ENCODE peak calls at places on chromosome 12, in ten cellular contexts. C, G, B, E, A, L, U, X, N and S are unnamed samples.

GRCh38 chr12:112842441-112842840 is 50.9 kb downstream of the RPH3A start:
- DNase-seq in C (no peak), G (no peak), B (no peak), E (no peak), A (no peak), L (no peak), U (no peak), X (no peak), N (no peak), S (no peak)

GRCh38 chr12:80233926-80234325 is 134.6 kb downstream of the OTOGL start:
- DNase-seq in C (no peak), G (no peak), B (no peak), E (no peak), A (no peak), L (no peak), U (no peak), X (no peak), N (no peak), S (no peak)

GRCh38 chr12:50282581-50283229 is 615 bp downstream of the LIMA1 start:
- DNase-seq in C (no peak), G (no peak), B (peak; percentile 45), E (no peak), A (peak; percentile 77), L (no peak), U (no peak), X (no peak), N (peak; percentile 78), S (peak; percentile 37)

GRCh38 chr12:114213055-114213561 is 192.8 kb downstream of the TBX5 start:
- DNase-seq in C (no peak), G (no peak), B (no peak), E (no peak), A (no peak), L (no peak), U (no peak), X (no peak), N (no peak), S (no peak)

GRCh38 chr12:71281425-71281824 is 123.6 kb upstream of the TSPAN8 start:
- DNase-seq in C (no peak), G (no peak), B (no peak), E (no peak), A (no peak), L (no peak), U (no peak), X (no peak), N (no peak), S (no peak)

GRCh38 chr12:46452061-46452615 is 79.6 kb upstream of the SLC38A2 start:
- DNase-seq in C (no peak), G (no peak), B (no peak), E (no peak), A (peak; percentile 62), L (no peak), U (no peak), X (no peak), N (no peak), S (peak; percentile 81)

GRCh38 chr12:57341275-57341990 is 89.4 kb downstream of the R3HDM2 start:
- DNase-seq in C (no peak), G (no peak), B (no peak), E (no peak), A (peak; percentile 48), L (no peak), U (no peak), X (peak; percentile 30), N (no peak), S (peak; percentile 17)

GRCh38 chr12:30457621-30458289 is 237.9 kb downstream of the IPO8 start:
- DNase-seq in C (peak; percentile 10), G (no peak), B (no peak), E (no peak), A (peak; percentile 64), L (no peak), U (peak; percentile 14), X (peak; percentile 39), N (peak; percentile 92), S (peak; percentile 89)

GRCh38 chr12:53757095-53757770 is 5.5 kb upstream of the CISTR start:
- DNase-seq in C (no peak), G (peak; percentile 63), B (peak; percentile 80), E (peak; percentile 76), A (peak; percentile 55), L (peak; percentile 96), U (peak; percentile 79), X (peak; percentile 78), N (peak; percentile 69), S (peak; percentile 45)

GRCh38 chr12:6360080-6360571 is 15.2 kb downstream of the SCNN1A start:
- DNase-seq in C (no peak), G (no peak), B (peak; percentile 80), E (no peak), A (no peak), L (no peak), U (no peak), X (no peak), N (no peak), S (no peak)

DNA sequence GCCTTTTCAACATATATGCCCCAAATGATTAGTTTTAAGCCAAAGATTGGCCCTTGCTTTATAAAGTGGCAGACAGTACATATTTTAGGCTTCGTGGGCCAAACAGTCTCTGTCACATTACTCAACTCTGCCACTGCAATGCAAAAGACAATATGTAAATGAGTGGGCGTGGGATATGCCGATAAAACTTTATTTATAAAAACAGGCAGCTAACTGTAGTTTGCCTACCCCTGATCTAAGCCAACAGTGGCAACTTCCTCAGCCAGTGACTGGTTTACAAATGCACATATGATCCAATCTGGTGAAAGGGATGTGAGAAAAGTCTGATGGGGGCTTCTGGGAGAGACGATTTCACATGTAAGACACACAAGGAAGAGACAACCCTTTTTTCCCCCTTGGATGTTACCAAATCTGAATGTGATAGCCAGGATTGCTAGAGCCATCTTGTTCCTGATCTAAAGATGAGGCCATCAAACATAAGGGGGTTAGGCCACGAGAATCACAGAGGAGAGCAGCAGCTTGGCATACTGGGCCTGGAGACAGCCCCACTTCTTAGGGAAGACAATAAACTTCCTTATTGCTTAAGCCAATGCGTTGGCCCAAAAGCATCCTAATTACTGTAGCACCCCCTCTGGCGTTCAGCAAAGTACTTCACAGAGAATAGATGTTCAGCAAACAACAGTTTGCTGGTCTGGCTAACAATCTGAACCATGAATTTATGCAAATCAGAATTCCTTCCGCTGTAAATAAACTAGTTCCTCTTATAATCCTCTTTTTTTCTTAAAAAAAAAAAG is 75.2 kb upstream of the TMCC3 start:
- DNase-seq in C (no peak), G (no peak), B (peak; percentile 50), E (no peak), A (peak; percentile 26), L (no peak), U (no peak), X (peak; percentile 17), N (peak; percentile 63), S (peak; percentile 73)
- TF ChIP-seq CTCF in C (peak; percentile 30), G (peak; percentile 19), B (peak; percentile 33), E (no peak), A (peak; percentile 22), L (peak; percentile 12), U (peak; percentile 37), X (peak; percentile 59), N (peak; percentile 23), S (peak; percentile 58)

GRCh38 chr12:9808531-9808930 is 18.8 kb upstream of the KLRF1 start:
- DNase-seq in C (no peak), G (no peak), B (no peak), E (no peak), A (no peak), L (no peak), U (no peak), X (no peak), N (no peak), S (peak; percentile 64)

GRCh38 chr12:9811651-9812050 is 15.6 kb upstream of the KLRF1 start:
- DNase-seq in C (no peak), G (no peak), B (no peak), E (no peak), A (no peak), L (no peak), U (no peak), X (no peak), N (no peak), S (no peak)

GRCh38 chr12:9810721-9811120 is 16.6 kb upstream of the KLRF1 start:
- DNase-seq in C (no peak), G (no peak), B (no peak), E (no peak), A (no peak), L (no peak), U (no peak), X (no peak), N (no peak), S (no peak)

GRCh38 chr12:9813821-9814798 is 13.2 kb upstream of the KLRF1 start:
- DNase-seq in C (no peak), G (peak; percentile 53), B (peak; percentile 78), E (peak; percentile 75), A (peak; percentile 17), L (peak; percentile 72), U (peak; percentile 55), X (peak; percentile 66), N (peak; percentile 36), S (peak; percentile 27)
- TF ChIP-seq CTCF in C (peak; percentile 89), G (peak; percentile 85), B (peak; percentile 70), E (peak; percentile 32), A (peak; percentile 78), L (peak; percentile 64), U (peak; percentile 55), X (peak; percentile 96), N (peak; percentile 91), S (peak; percentile 97)

GRCh38 chr12:51419473-51420228 is 5.0 kb upstream of the SLC4A8 start:
- DNase-seq in C (no peak), G (no peak), B (no peak), E (no peak), A (no peak), L (no peak), U (no peak), X (peak; percentile 18), N (no peak), S (peak; percentile 10)
- TF ChIP-seq CTCF in C (no peak), G (no peak), B (no peak), E (no peak), A (peak; percentile 11), L (no peak), U (no peak), X (no peak), N (peak; percentile 21), S (no peak)

GRCh38 chr12:126055521-126055920 is 990.3 kb downstream of the AACS start:
- DNase-seq in C (no peak), G (no peak), B (no peak), E (no peak), A (no peak), L (peak; percentile 11), U (no peak), X (no peak), N (peak; percentile 31), S (peak; percentile 77)

DNA sequence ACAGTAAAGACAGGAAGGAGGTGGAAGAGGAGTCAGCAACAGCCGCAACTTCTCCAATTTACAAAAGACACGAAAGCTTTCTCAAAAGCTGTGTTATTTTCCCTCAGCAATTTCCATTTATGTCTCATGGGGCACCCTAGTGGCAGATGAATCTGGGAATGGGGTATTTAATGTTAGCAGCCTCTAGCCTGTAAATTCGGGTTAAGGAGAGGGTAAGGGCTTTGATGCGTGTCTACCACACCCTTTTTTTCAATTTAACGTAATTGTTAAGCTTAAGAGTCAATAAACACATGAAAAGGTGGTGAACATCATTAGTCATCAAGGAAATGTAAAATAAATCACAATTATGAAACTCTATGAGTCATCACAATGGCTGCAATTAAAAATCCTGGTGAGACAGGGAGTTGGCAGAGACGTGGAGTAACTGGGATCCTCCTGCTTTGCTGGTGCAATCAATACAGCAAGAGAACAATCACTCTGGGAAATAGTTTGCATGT is 986.4 kb downstream of the AACS start:
- DNase-seq in C (peak; percentile 8), G (no peak), B (no peak), E (no peak), A (no peak), L (no peak), U (no peak), X (no peak), N (peak; percentile 31), S (peak; percentile 98)
- TF ChIP-seq CTCF in C (no peak), G (no peak), B (no peak), E (no peak), A (no peak), L (no peak), U (no peak), X (no peak), N (no peak), S (peak; percentile 43)